ENCODE peak calls at places on chromosomes 12 and 14, in seven cellular contexts. S is AG04449, X is tibial artery, T is Peyer's patch, K is tibial nerve, V is right atrium auricular region, F is epithelial cell of esophagus. M is an unnamed sample.

GRCh38 chr12:6769003-6769389 is 2.8 kb downstream of the PTMS start:
- DNase-seq in S (no peak), F (no peak), V (no peak), X (peak), T (no peak), K (peak), M (no peak)

GRCh38 chr14:33404054-33404453 is 465.4 kb downstream of the NPAS3 start:
- DNase-seq in K (no peak), S (peak), X (no peak), T (no peak), F (peak), V (no peak), M (peak)

GRCh38 chr14:89013698-89014569 is 189.5 kb downstream of the TTC8 start:
- DNase-seq in V (no peak), X (no peak), F (no peak), K (no peak), S (no peak), T (no peak), M (no peak)

GRCh38 chr12:27539191-27539631 is 15.2 kb downstream of the PPFIBP1 start:
- DNase-seq in T (no peak), X (no peak), S (no peak), K (no peak), V (no peak), F (peak), M (peak)

GRCh38 chr12:23548742-23549141 is 400.7 kb downstream of the SOX5 start:
- DNase-seq in V (no peak), F (no peak), K (no peak), X (no peak), T (no peak), S (no peak), M (no peak)

GRCh38 chr14:56115471-56115870 is 2.7 kb upstream of the PELI2 start:
- DNase-seq in X (no peak), S (no peak), V (no peak), K (no peak), T (no peak), F (no peak), M (no peak)

GRCh38 chr12:110307372-110307771 is 26.3 kb downstream of the ATP2A2 start:
- DNase-seq in S (no peak), V (no peak), X (no peak), K (no peak), F (peak), T (no peak), M (no peak)

GRCh38 chr14:75229576-75229922 is 49.1 kb upstream of the FOS start:
- DNase-seq in V (no peak), X (no peak), S (no peak), K (no peak), F (peak), T (peak), M (no peak)

GRCh38 chr14:87332001-87332400 is 661.0 kb downstream of the GALC start:
- DNase-seq in T (no peak), X (no peak), K (no peak), S (no peak), V (no peak), F (peak), M (peak)

GRCh38 chr14:52327374-52328226 is 13.5 kb downstream of the PTGER2 start:
- DNase-seq in V (no peak), S (no peak), F (no peak), K (no peak), X (no peak), T (no peak), M (no peak)

GRCh38 chr14:30283822-30284446 is 275.0 kb upstream of the G2E3 start:
- DNase-seq in T (no peak), S (no peak), K (no peak), F (peak), X (no peak), V (no peak), M (peak)

GRCh38 chr12:75855360-75855759 is 176.2 kb downstream of the PHLDA1 start:
- DNase-seq in S (no peak), F (no peak), K (no peak), T (no peak), V (no peak), X (no peak), M (no peak)

GRCh38 chr12:71763682-71764379 is 9.2 kb downstream of the RAB21 start:
- DNase-seq in V (no peak), T (no peak), X (no peak), K (no peak), F (no peak), S (no peak), M (peak)

GRCh38 chr12:116759783-116760581 is 21.9 kb downstream of the RNFT2 start:
- DNase-seq in X (peak), K (no peak), F (no peak), S (no peak), T (peak), V (no peak), M (peak)

GRCh38 chr14:104030958-104031357 is 54.5 kb upstream of the ASPG start:
- DNase-seq in F (no peak), K (no peak), V (no peak), T (no peak), S (no peak), X (no peak), M (no peak)

GRCh38 chr12:58310828-58311273 is 369.5 kb downstream of the ATP23 start:
- DNase-seq in K (no peak), V (no peak), T (no peak), S (peak), F (peak), X (no peak), M (peak)

GRCh38 chr14:95313707-95314106 is 6.0 kb downstream of the CLMN start:
- DNase-seq in T (peak), X (peak), V (peak), F (peak), K (peak), S (no peak), M (peak)

GRCh38 chr12:65384240-65384639 is 105.8 kb downstream of the MSRB3 start:
- DNase-seq in T (no peak), K (no peak), S (no peak), V (no peak), X (no peak), F (no peak), M (no peak)

GRCh38 chr12:67331828-67332227 is 62.7 kb downstream of the CAND1 start:
- DNase-seq in S (no peak), V (no peak), F (no peak), K (no peak), T (no peak), X (no peak), M (no peak)

GRCh38 chr12:109678732-109679131 is 34.9 kb upstream of the FAM222A start:
- DNase-seq in T (peak), K (no peak), V (no peak), X (no peak), F (no peak), S (no peak), M (no peak)

GRCh38 chr12:83710851-83711250 is 1024.1 kb downstream of the TMTC2 start:
- DNase-seq in F (no peak), X (no peak), K (no peak), S (no peak), T (no peak), V (no peak), M (no peak)

GRCh38 chr12:30695327-30696102 is at the start of gene IPO8:
- DNase-seq in F (peak), V (peak), K (peak), X (peak), T (peak), S (no peak), M (peak)
- TF ChIP-seq CTCF in F (peak), V (peak), K (peak), X (no peak), T (peak), S (peak), M (peak)

DNA sequence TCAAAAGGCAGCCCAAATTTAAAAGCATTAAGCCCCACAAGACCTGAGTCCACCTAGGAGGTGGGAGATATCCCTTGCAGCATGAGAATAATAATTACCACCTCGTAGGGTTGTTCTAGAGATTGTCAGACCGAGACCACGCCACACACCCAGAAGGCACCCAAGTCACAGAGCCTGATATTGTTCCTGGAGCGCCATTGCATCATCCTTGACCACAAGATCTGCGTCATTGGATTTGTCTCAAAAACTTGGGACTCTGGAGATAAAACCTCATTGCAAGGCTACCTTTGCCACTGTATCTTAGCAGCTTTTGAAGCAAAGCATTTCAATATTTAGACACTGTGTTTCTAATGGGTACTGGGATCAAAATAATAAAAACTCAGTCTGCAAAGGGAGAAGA is 29.4 kb upstream of the PPP2R5C start:
- DNase-seq in S (no peak), K (no peak), F (peak), X (no peak), V (no peak), T (no peak), M (no peak)
- H3K4me3 ChIP-seq in S (no peak), K (no peak), F (no peak), X (no peak), V (no peak), T (no peak), M (no peak)

GRCh38 chr12:57250956-57251355 is at the start of gene STAC3:
- DNase-seq in K (no peak), F (no peak), V (no peak), X (no peak), S (no peak), T (peak), M (no peak)

GRCh38 chr12:57250541-57250940 is 446 bp downstream of the STAC3 start:
- DNase-seq in F (no peak), S (no peak), K (no peak), X (no peak), V (no peak), T (no peak), M (no peak)

GRCh38 chr12:57244306-57244696 is 6.7 kb downstream of the STAC3 start:
- DNase-seq in K (no peak), X (peak), S (no peak), V (no peak), F (no peak), T (no peak), M (no peak)

GRCh38 chr12:57247041-57247440 is 3.9 kb downstream of the STAC3 start:
- DNase-seq in X (no peak), K (no peak), T (no peak), S (no peak), V (no peak), F (no peak), M (no peak)

GRCh38 chr12:57248934-57249742 is 1.8 kb downstream of the STAC3 start:
- DNase-seq in S (no peak), K (no peak), F (no peak), X (no peak), V (no peak), T (no peak), M (no peak)
- TF ChIP-seq CTCF in S (no peak), K (no peak), F (no peak), X (no peak), V (no peak), T (no peak), M (no peak)

DNA sequence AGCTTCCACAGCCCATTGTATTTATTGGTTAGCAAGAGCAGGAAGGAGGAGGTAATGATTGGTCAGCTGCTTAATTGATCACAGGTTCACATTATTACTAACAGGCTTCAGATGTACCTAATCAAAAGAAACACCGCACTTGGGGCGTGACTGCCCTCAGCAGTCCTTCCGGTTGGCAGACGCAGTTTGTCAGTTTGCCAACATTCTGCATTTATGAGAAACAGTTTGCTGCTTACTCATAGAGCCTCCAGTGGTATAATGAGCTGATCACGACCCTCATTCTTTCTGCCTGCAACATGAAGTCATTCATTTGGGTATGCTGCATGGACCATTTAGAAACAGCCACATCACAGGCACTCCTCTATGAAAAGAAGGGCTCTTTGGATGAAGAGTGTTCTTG is 42.5 kb upstream of the PPM1H start:
- DNase-seq in F (peak), T (peak), X (no peak), S (peak), K (no peak), V (no peak), M (no peak)
- H3K4me3 ChIP-seq in F (no peak), T (no peak), X (no peak), S (no peak), K (no peak), V (no peak), M (no peak)

GRCh38 chr12:13628067-13628466 is 353.3 kb downstream of the GRIN2B start:
- DNase-seq in F (no peak), K (no peak), S (no peak), T (no peak), X (no peak), V (no peak), M (no peak)
- TF ChIP-seq CTCF in F (no peak), K (no peak), S (no peak), T (no peak), X (no peak), V (no peak), M (no peak)

DNA sequence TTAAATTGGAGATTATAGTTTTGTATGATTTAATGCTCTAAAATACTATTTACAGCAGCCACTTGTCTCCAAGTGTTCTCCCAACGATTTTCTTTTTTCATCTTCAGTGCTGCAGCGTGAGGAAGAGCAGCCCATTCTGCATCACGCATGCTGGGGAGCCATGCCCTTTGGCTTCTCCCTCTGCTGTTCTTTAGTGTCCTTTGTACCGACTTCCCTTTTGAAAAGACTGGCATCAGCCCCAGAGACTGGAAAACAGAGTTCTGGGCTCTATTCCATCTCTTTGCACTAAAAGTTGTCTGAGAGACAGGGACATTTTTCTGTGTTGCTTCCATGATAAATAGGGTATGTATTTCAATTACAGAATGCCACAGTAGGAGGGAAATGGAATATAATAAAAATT is 105.1 kb downstream of the RERG start:
- DNase-seq in K (no peak), V (no peak), S (no peak), F (no peak), T (no peak), X (peak), M (no peak)
- H3K4me3 ChIP-seq in K (no peak), V (no peak), S (no peak), F (no peak), T (no peak), X (no peak), M (no peak)

DNA sequence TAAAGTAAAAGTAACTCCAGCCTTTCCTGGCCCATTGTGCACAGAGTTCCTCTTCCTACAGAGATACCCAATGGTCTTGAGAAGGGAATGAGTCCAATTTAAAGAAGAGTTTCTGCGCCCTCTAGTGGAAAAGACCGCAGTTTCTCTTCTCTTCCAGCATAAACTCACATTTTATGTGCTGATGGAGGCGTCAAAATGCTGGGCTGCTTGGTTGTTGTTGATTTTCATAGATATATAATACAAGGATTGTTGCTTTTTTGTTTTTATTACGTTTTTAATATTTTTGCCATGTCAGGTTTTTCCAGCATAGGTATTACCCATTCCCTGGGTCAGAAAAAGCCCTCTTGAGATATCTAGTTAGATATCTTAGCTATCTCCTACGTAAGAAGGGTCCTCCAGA is 356.9 kb upstream of the STXBP6 start:
- DNase-seq in K (no peak), X (no peak), S (no peak), T (peak), V (no peak), F (peak), M (peak)
- TF ChIP-seq CTCF in K (no peak), X (no peak), S (no peak), T (no peak), V (peak), F (peak), M (peak)

DNA sequence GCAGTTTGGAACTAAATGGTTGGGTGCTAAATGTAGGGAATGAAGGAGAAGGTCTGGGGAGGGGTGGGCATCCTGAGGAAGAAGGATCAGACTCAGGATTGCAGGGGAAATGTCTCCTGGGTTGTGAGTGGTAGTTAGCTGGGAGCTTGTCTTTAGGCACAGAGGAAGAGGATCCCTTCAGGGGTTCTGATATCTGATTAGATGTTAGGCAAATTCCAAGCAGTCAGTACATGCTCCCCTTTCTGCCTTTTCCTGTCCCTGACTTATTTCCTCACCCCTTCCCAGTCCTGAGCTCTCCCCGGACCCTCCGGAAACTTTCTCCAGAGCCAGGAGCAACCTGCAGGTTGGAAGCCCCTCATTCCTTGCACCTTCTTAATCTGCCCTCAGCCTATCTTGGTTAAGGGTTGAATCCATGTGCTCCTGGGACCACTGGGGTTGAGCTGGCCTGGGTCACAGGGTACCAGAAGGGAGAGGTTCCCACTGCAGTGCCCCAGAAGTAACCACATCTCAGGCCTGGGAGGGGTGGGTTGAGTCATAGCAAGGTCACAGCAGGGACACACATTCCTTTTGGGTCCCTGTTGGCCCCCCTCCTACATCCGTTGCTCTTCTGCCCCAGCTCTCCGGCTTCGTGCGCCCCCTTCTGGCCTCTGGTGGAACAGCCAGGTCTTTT is 1.6 kb downstream of the IGFBP6 start:
- DNase-seq in S (peak), V (peak), K (peak), X (peak), F (peak), T (peak), M (peak)
- H3K4me3 ChIP-seq in S (peak), V (peak), K (peak), X (peak), F (no peak), T (no peak), M (peak)